ENCODE peak calls at places on chromosomes 5 and 9, in five cellular contexts. A, B, R, S and L are unnamed samples.
A peak's percentile ranks its signal among the peaks of the same experiment; 100 is the strongest.

GRCh38 chr9:18498947-18499585 is 25.1 kb downstream of the ADAMTSL1 start:
- DNase-seq in A (no peak), B (no peak), R (no peak), S (no peak), L (no peak)

GRCh38 chr5:67206381-67207328 is 10.1 kb upstream of the CD180 start:
- DNase-seq in A (no peak), B (no peak), R (no peak), S (peak; percentile 76), L (peak; percentile 92)

GRCh38 chr9:91726406-91727100 is 223.5 kb downstream of the ROR2 start:
- DNase-seq in A (no peak), B (no peak), R (no peak), S (no peak), L (no peak)

GRCh38 chr9:110303136-110303535 is 34.5 kb downstream of the TXNDC8 start:
- DNase-seq in A (peak; percentile 78), B (no peak), R (no peak), S (no peak), L (no peak)

GRCh38 chr5:32562841-32563240 is 22.5 kb upstream of the SUB1 start:
- DNase-seq in A (peak; percentile 16), B (no peak), R (no peak), S (no peak), L (no peak)

GRCh38 chr9:13269589-13270452 is 9.7 kb downstream of the MPDZ start:
- DNase-seq in A (no peak), B (no peak), R (no peak), S (no peak), L (no peak)

GRCh38 chr5:91885291-91886265 is 502.5 kb upstream of the ARRDC3 start:
- DNase-seq in A (peak; percentile 2), B (no peak), R (no peak), S (no peak), L (no peak)

GRCh38 chr5:132677191-132677590 is 3.4 kb downstream of the IL4 start:
- DNase-seq in A (peak; percentile 94), B (peak; percentile 45), R (peak; percentile 82), S (peak; percentile 60), L (no peak)

GRCh38 chr9:131982102-131982501 is 97.6 kb downstream of the MED27 start:
- DNase-seq in A (no peak), B (no peak), R (no peak), S (no peak), L (no peak)

GRCh38 chr9:126595982-126596381 is 17.7 kb upstream of the LMX1B start:
- DNase-seq in A (no peak), B (no peak), R (no peak), S (no peak), L (no peak)

GRCh38 chr9:113619156-113619861 is 155.8 kb downstream of the RGS3 start:
- DNase-seq in A (no peak), B (no peak), R (no peak), S (no peak), L (no peak)

GRCh38 chr9:121308765-121309164 is 40.8 kb downstream of the GSN start:
- DNase-seq in A (no peak), B (no peak), R (no peak), S (no peak), L (no peak)

GRCh38 chr9:124465736-124466135 is 15.5 kb downstream of the ADGRD2 start:
- DNase-seq in A (no peak), B (no peak), R (no peak), S (no peak), L (no peak)

GRCh38 chr9:673264-673965 is 168.1 kb upstream of the DMRT1 start:
- DNase-seq in A (peak; percentile 31), B (no peak), R (peak; percentile 40), S (no peak), L (no peak)

GRCh38 chr9:114429488-114429887 is 41.7 kb upstream of the AKNA start:
- DNase-seq in A (no peak), B (no peak), R (peak; percentile 26), S (no peak), L (no peak)

GRCh38 chr9:128323192-128323730 is 622 bp downstream of the COQ4 start:
- DNase-seq in A (peak; percentile 49), B (no peak), R (no peak), S (no peak), L (no peak)

GRCh38 chr5:181170237-181170830 is 22.9 kb downstream of the OR2V2 start:
- DNase-seq in A (peak; percentile 16), B (peak; percentile 25), R (no peak), S (peak; percentile 61), L (no peak)

GRCh38 chr5:181173420-181174342 is 26.3 kb downstream of the OR2V2 start:
- DNase-seq in A (peak; percentile 76), B (peak; percentile 89), R (peak; percentile 72), S (peak; percentile 53), L (peak; percentile 86)

GRCh38 chr5:181170996-181171395 is 23.6 kb downstream of the OR2V2 start:
- DNase-seq in A (peak; percentile 58), B (no peak), R (no peak), S (no peak), L (no peak)

GRCh38 chr5:181171782-181172181 is 24.4 kb downstream of the OR2V2 start:
- DNase-seq in A (no peak), B (no peak), R (no peak), S (no peak), L (no peak)

GRCh38 chr5:181173027-181173419 is 25.6 kb downstream of the OR2V2 start:
- DNase-seq in A (no peak), B (no peak), R (peak; percentile 73), S (no peak), L (peak; percentile 71)
- H3K4me3 ChIP-seq in A (no peak overlapping the region), B (peak overlapping the region; percentile 78), R (peak overlapping the region; percentile 42), S (peak overlapping the region; percentile 50), L (peak overlapping the region; percentile 59)

GRCh38 chr9:16619341-16619740 is 251.1 kb downstream of the BNC2 start:
- DNase-seq in A (no peak), B (no peak), R (no peak), S (no peak), L (no peak)

GRCh38 chr9:16622541-16622940 is 247.9 kb downstream of the BNC2 start:
- DNase-seq in A (no peak), B (no peak), R (no peak), S (no peak), L (no peak)

GRCh38 chr9:16616686-16617085 is 253.8 kb downstream of the BNC2 start:
- DNase-seq in A (no peak), B (no peak), R (no peak), S (no peak), L (no peak)

GRCh38 chr9:16618524-16618923 is 251.9 kb downstream of the BNC2 start:
- DNase-seq in A (no peak), B (no peak), R (no peak), S (no peak), L (no peak)

GRCh38 chr9:16619897-16620296 is 250.6 kb downstream of the BNC2 start:
- DNase-seq in A (no peak), B (no peak), R (no peak), S (no peak), L (no peak)
- H3K4me3 ChIP-seq in A (no peak overlapping the region), B (no peak overlapping the region), R (no peak overlapping the region), S (no peak overlapping the region), L (no peak overlapping the region)

DNA sequence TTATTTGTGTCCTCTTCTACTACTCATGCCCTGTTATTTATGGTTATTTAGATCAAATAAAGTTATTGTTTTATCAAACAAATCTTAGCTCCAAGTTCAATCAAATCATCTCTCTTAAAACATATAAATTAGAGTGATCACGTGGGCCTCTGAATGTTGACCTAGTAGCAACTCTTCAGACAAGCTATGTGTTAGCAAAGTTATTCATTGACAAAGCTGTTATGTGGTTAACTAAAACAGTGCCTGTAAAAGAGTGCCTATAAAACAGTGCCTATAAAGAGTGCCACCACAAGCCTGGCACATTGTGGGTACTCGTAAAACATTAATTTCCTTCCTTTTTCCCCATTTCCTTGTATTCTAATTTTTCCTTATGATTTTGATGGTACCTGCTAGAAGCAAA is 421.9 kb downstream of the HCN1 start:
- DNase-seq in A (no peak), B (no peak), R (no peak), S (no peak), L (no peak)
- H3K4me3 ChIP-seq in A (no peak overlapping the region), B (no peak overlapping the region), R (no peak overlapping the region), S (no peak overlapping the region), L (no peak overlapping the region)

GRCh38 chr5:179796877-179797608 is 3.3 kb downstream of the LTC4S start:
- DNase-seq in A (no peak), B (no peak), R (no peak), S (no peak), L (no peak)
- H3K4me3 ChIP-seq in A (peak overlapping the region; percentile 55), B (no peak overlapping the region), R (no peak overlapping the region), S (no peak overlapping the region), L (no peak overlapping the region)

GRCh38 chr5:103295871-103296270 is 37.3 kb downstream of the MACIR start:
- DNase-seq in A (no peak), B (peak; percentile 17), R (no peak), S (peak; percentile 21), L (no peak)

GRCh38 chr5:103295424-103295823 is 36.9 kb downstream of the MACIR start:
- DNase-seq in A (no peak), B (no peak), R (no peak), S (no peak), L (no peak)

GRCh38 chr5:103293719-103294118 is 35.2 kb downstream of the MACIR start:
- DNase-seq in A (no peak), B (no peak), R (no peak), S (no peak), L (no peak)

GRCh38 chr5:103293099-103293498 is 34.5 kb downstream of the MACIR start:
- DNase-seq in A (no peak), B (no peak), R (no peak), S (no peak), L (no peak)

GRCh38 chr5:103298557-103298956 is 40.0 kb downstream of the MACIR start:
- DNase-seq in A (no peak), B (no peak), R (no peak), S (no peak), L (no peak)
- H3K4me3 ChIP-seq in A (no peak overlapping the region), B (no peak overlapping the region), R (no peak overlapping the region), S (no peak overlapping the region), L (no peak overlapping the region)

GRCh38 chr9:69820955-69821788 is 555 bp downstream of the CFAP95 start:
- DNase-seq in A (no peak), B (no peak), R (no peak), S (no peak), L (no peak)
- H3K4me3 ChIP-seq in A (no peak overlapping the region), B (no peak overlapping the region), R (no peak overlapping the region), S (peak overlapping the region; percentile 28), L (no peak overlapping the region)

GRCh38 chr5:149681252-149681651 is 48.9 kb upstream of the PPARGC1B start:
- DNase-seq in A (no peak), B (no peak), R (no peak), S (no peak), L (no peak)

GRCh38 chr5:149679876-149680809 is 50.0 kb upstream of the PPARGC1B start:
- DNase-seq in A (no peak), B (no peak), R (no peak), S (no peak), L (no peak)

GRCh38 chr5:149682532-149683076 is 47.5 kb upstream of the PPARGC1B start:
- DNase-seq in A (no peak), B (no peak), R (no peak), S (no peak), L (no peak)

GRCh38 chr5:149681922-149682321 is 48.2 kb upstream of the PPARGC1B start:
- DNase-seq in A (no peak), B (no peak), R (no peak), S (no peak), L (no peak)

GRCh38 chr5:149680810-149681221 is 49.3 kb upstream of the PPARGC1B start:
- DNase-seq in A (no peak), B (no peak), R (no peak), S (no peak), L (no peak)
- H3K4me3 ChIP-seq in A (no peak overlapping the region), B (no peak overlapping the region), R (no peak overlapping the region), S (no peak overlapping the region), L (no peak overlapping the region)